ENCODE peak calls at places on chromosomes 1 and 21, in five cellular contexts. Y is GM12892, N is GM12891, K is gastrocnemius medialis, X is body of pancreas. Q is an unnamed sample.
A peak's percentile ranks its signal among the peaks of the same experiment; 100 is the strongest.

GRCh38 chr1:76377247-76377646 is 302.7 kb downstream of the ST6GALNAC3 start:
- DNase-seq in Y (no peak), N (no peak), X (no peak), K (no peak), Q (no peak)

GRCh38 chr1:22296701-22297591 is 154.0 kb upstream of the WNT4 start:
- DNase-seq in N (no peak), K (no peak), Y (peak; percentile 1), X (no peak), Q (no peak)

GRCh38 chr1:159867322-159868064 is 5.0 kb upstream of the VSIG8 start:
- DNase-seq in N (no peak), Y (no peak), X (peak; percentile 78), K (no peak), Q (no peak)

GRCh38 chr1:231423648-231424047 is 1.6 kb upstream of the EGLN1 start:
- DNase-seq in N (no peak), X (no peak), K (no peak), Y (no peak), Q (no peak)

GRCh38 chr1:179876289-179876715 is 1.3 kb downstream of the TOR1AIP2 start:
- DNase-seq in Y (no peak), X (peak; percentile 38), N (no peak), K (no peak), Q (no peak)

GRCh38 chr21:41856572-41856971 is 22.6 kb downstream of the PRDM15 start:
- DNase-seq in N (no peak), Y (no peak), X (no peak), K (no peak), Q (no peak)

GRCh38 chr1:88001460-88001859 is 672.8 kb downstream of the LMO4 start:
- DNase-seq in X (no peak), K (no peak), N (no peak), Y (no peak), Q (peak; percentile 16)

GRCh38 chr1:218377143-218377660 is 32.1 kb downstream of the TGFB2 start:
- DNase-seq in K (no peak), X (no peak), Y (no peak), N (no peak), Q (peak; percentile 51)

GRCh38 chr1:93980320-93980744 is 71.1 kb upstream of the GCLM start:
- DNase-seq in K (no peak), Y (no peak), N (no peak), X (no peak), Q (no peak)

GRCh38 chr21:26388731-26389231 is 184.3 kb downstream of the CYYR1 start:
- DNase-seq in Y (no peak), K (no peak), X (no peak), N (no peak), Q (no peak)

GRCh38 chr1:184388671-184389292 is 2.0 kb downstream of the C1orf21 start:
- DNase-seq in X (no peak), K (peak; percentile 28), N (no peak), Y (no peak), Q (no peak)

GRCh38 chr1:63732666-63733065 is 41.2 kb upstream of the ROR1 start:
- DNase-seq in X (no peak), K (no peak), N (no peak), Y (no peak), Q (no peak)

GRCh38 chr1:14282583-14283186 is 315.8 kb upstream of the KAZN start:
- DNase-seq in X (no peak), N (no peak), Y (no peak), K (no peak), Q (peak; percentile 9)

GRCh38 chr1:113783254-113784103 is 24.2 kb upstream of the PHTF1 start:
- DNase-seq in K (peak; percentile 24), X (no peak), Y (no peak), N (no peak), Q (no peak)

GRCh38 chr1:79614762-79615161 is 608.2 kb upstream of the ADGRL4 start:
- DNase-seq in Y (no peak), K (no peak), N (no peak), X (no peak), Q (no peak)

GRCh38 chr1:248756151-248756550 is 592 bp upstream of the LYPD8 start:
- DNase-seq in X (no peak), Y (no peak), K (no peak), N (no peak), Q (no peak)

GRCh38 chr1:73821520-73821919 is 376.5 kb downstream of the LRRIQ3 start:
- DNase-seq in N (no peak), X (no peak), Y (no peak), K (no peak), Q (no peak)

GRCh38 chr21:36859744-36860501 is 106.5 kb downstream of the HLCS start:
- DNase-seq in K (peak; percentile 55), Y (peak; percentile 26), N (no peak), X (peak; percentile 90), Q (peak; percentile 77)

GRCh38 chr1:109547412-109548320 is 749 bp upstream of the GNAI3 start:
- DNase-seq in K (no peak), N (no peak), X (peak; percentile 57), Y (no peak), Q (no peak)

GRCh38 chr21:38925923-38926322 is 120.2 kb downstream of the ETS2 start:
- DNase-seq in N (no peak), X (peak; percentile 23), K (peak; percentile 74), Y (no peak), Q (peak; percentile 78)

GRCh38 chr1:94385354-94385947 is 32.7 kb upstream of the ABCD3 start:
- DNase-seq in Y (no peak), N (no peak), K (no peak), X (no peak), Q (no peak)

GRCh38 chr1:59232209-59232608 is 64.7 kb upstream of the FGGY start:
- DNase-seq in Y (no peak), N (no peak), X (peak; percentile 62), K (no peak), Q (no peak)

GRCh38 chr1:158952416-158952815 is 21.1 kb downstream of the PYHIN1 start:
- DNase-seq in K (no peak), N (peak; percentile 18), Y (peak; percentile 6), X (no peak), Q (no peak)

GRCh38 chr1:204288061-204288588 is 71.6 kb downstream of the PLEKHA6 start:
- DNase-seq in X (peak; percentile 82), Y (no peak), N (no peak), K (peak; percentile 68), Q (no peak)

GRCh38 chr1:61130338-61131000 is 48.1 kb downstream of the NFIA start:
- DNase-seq in X (no peak), N (no peak), Y (no peak), K (no peak), Q (no peak)

GRCh38 chr1:218742478-218743260 is 397.5 kb downstream of the TGFB2 start:
- DNase-seq in K (no peak), N (no peak), X (no peak), Y (no peak), Q (no peak)

GRCh38 chr1:167158813-167159275 is 61.8 kb upstream of the POU2F1 start:
- DNase-seq in N (no peak), K (no peak), Y (no peak), X (no peak), Q (no peak)

GRCh38 chr1:27001570-27002360 is 8.3 kb downstream of the TRNP1 start:
- DNase-seq in N (no peak), K (peak; percentile 41), Y (no peak), X (no peak), Q (no peak)

GRCh38 chr1:44806025-44806703 is 987 bp downstream of the DYNLT4 start:
- DNase-seq in N (no peak), Y (no peak), K (no peak), X (no peak), Q (no peak)

GRCh38 chr21:32768530-32768929 is 3.0 kb downstream of the PAXBP1 start:
- DNase-seq in K (no peak), Y (no peak), N (no peak), X (no peak), Q (no peak)

GRCh38 chr1:39842726-39843305 is 40.5 kb downstream of the TRIT1 start:
- DNase-seq in Y (no peak), X (no peak), K (no peak), N (no peak), Q (no peak)

GRCh38 chr1:16250547-16251251 is 13.7 kb upstream of the CPLANE2 start:
- DNase-seq in K (no peak), Y (no peak), X (no peak), N (no peak), Q (no peak)

GRCh38 chr1:16251381-16251780 is 14.4 kb upstream of the CPLANE2 start:
- DNase-seq in Y (no peak), N (no peak), K (no peak), X (no peak), Q (no peak)

GRCh38 chr1:16248007-16248436 is 11.0 kb upstream of the CPLANE2 start:
- DNase-seq in N (no peak), Y (no peak), K (peak; percentile 18), X (no peak), Q (no peak)

GRCh38 chr1:16248603-16249534 is 11.9 kb upstream of the CPLANE2 start:
- DNase-seq in N (peak; percentile 56), K (peak; percentile 89), Y (peak; percentile 52), X (peak; percentile 90), Q (no peak)

GRCh38 chr1:16249838-16250241 is 12.9 kb upstream of the CPLANE2 start:
- DNase-seq in K (peak; percentile 77), Y (no peak), X (no peak), N (no peak), Q (no peak)
- TF ChIP-seq POLR2A in K (peak; percentile 36), Y (no peak), X (no peak), N (no peak), Q (no peak)

DNA sequence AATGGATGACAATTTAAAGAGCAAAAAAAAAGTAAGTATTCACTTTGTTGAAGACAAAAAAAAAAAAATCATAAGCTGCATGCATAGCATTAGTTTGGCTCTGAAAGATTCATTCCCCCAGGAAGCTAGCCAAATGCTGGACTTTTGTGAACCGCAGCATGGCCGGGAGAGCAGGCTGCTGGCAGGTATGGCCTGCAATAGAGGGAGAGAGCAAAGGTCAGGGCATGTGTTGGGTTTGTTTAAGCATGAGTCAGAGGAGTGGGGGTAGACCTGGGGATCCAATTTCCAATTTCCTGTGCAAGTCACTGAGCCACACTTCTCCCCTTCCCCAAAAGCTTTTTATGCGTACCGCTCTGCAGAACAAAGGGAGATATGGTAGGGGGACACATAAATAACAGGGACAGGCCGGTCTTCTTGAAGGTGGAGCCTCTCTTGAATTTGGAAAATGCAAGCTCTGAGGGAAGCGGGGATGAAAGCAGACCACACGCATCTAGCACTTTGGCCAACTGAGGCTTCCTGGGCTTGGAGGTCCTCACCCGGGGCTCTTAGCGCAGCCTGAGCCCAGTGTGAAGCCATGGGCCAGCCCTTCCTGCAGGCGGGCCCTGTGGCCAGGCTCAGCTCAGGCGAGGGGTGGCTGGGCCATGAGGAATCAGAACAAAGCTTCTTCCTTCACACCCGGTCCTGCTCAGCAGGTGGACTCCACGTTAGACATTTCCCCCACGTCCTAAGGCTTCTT is 171.1 kb downstream of the TOMM20 start:
- DNase-seq in N (no peak), X (peak; percentile 81), Y (no peak), K (no peak), Q (peak; percentile 57)
- TF ChIP-seq POLR2A in N (no peak), X (no peak), Y (no peak), K (no peak), Q (no peak)

DNA sequence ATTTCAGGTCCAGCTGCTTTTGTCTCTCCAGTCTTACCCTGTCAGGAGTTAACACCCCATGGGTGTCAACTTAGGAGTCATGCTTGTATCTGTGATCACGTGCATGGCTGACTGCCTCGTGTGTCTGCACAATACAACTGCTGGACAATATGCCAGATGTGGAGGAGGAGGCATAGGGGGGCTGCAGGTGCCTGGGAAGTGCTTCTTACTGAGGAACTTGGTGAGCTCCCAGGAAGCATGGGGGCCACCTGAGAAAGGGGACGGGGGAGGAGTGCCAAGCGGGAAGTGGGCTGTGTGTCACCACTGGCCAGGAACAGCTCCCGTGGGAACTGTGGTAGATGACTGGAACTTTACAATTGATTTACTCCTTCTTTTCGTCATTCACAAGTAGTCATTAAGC is 9.5 kb downstream of the RHEX start:
- DNase-seq in K (no peak), N (no peak), Y (no peak), X (no peak), Q (no peak)
- TF ChIP-seq POLR2A in K (no peak), N (no peak), Y (no peak), X (no peak), Q (no peak)

GRCh38 chr1:154971341-154971998 is 923 bp upstream of the SHC1 start:
- DNase-seq in K (peak; percentile 74), Y (no peak), N (no peak), X (no peak), Q (no peak)
- TF ChIP-seq POLR2A in K (no peak), Y (no peak), N (no peak), X (no peak), Q (no peak)

Q was measured in H54.